ENCODE peak calls at places on chromosomes 5 and 9, in seven cellular contexts. X is NCI-H2029 treated with DMSO at 0.1 percent for 48 hours, L is NCI-H1092, U is aorta, G is C1 segment of cervical spinal cord, W is activated T-cell treated with anti-CD3 and anti-CD28 coated beads for 24 hours, C is RWPE2. S is an unnamed sample.

GRCh38 chr5:179431221-179431620 is 86.0 kb upstream of the ADAMTS2 start:
- DNase-seq in X (no peak), L (no peak), U (no peak), G (no peak), W (no peak), C (no peak), S (no peak)

GRCh38 chr9:3968891-3969290 is 331.0 kb downstream of the GLIS3 start:
- DNase-seq in X (no peak), L (no peak), U (no peak), G (no peak), W (no peak), C (no peak), S (no peak)

GRCh38 chr5:90096415-90097081 is 313.0 kb downstream of the CETN3 start:
- DNase-seq in X (no peak), L (no peak), U (peak; percentile 50), G (no peak), W (no peak), C (peak; percentile 93), S (no peak)

GRCh38 chr5:102955463-102955862 is 164.5 kb downstream of the GIN1 start:
- DNase-seq in X (no peak), L (no peak), U (no peak), G (no peak), W (no peak), C (no peak), S (no peak)

GRCh38 chr5:180831139-180832080 is 28.8 kb upstream of the MGAT1 start:
- DNase-seq in X (peak; percentile 21), L (peak; percentile 16), U (peak; percentile 93), G (peak; percentile 86), W (peak; percentile 73), C (peak; percentile 83), S (peak; percentile 61)

GRCh38 chr5:133106761-133107572 is 55.2 kb downstream of the HSPA4 start:
- DNase-seq in X (no peak), L (no peak), U (no peak), G (no peak), W (no peak), C (no peak), S (no peak)

GRCh38 chr5:132704875-132705274 is 31.1 kb downstream of the IL4 start:
- DNase-seq in X (no peak), L (no peak), U (no peak), G (no peak), W (no peak), C (no peak), S (no peak)

GRCh38 chr5:56279979-56280378 is 46.8 kb upstream of the ANKRD55 start:
- DNase-seq in X (no peak), L (no peak), U (no peak), G (no peak), W (no peak), C (no peak), S (no peak)

GRCh38 chr9:82606071-82606470 is 456.9 kb downstream of the RASEF start:
- DNase-seq in X (no peak), L (no peak), U (no peak), G (no peak), W (no peak), C (no peak), S (no peak)

S was measured in WERI-Rb-1.